ENCODE peak calls at places on chromosomes 6 and 20, in eight cellular contexts. D, W, I, Z, E, U, N and T are unnamed samples.

GRCh38 chr6:132135409-132135808 is 184.2 kb upstream of the CCN2 start:
- DNase-seq in D (no peak), W (no peak), I (no peak), Z (no peak), E (no peak), U (no peak), N (no peak), T (no peak)

GRCh38 chr6:127102299-127102698 is 16.2 kb upstream of the RSPO3 start:
- DNase-seq in D (peak; percentile 79), W (no peak), I (no peak), Z (no peak), E (no peak), U (no peak), N (no peak), T (peak; percentile 80)

GRCh38 chr6:4280721-4281120 is 145.3 kb upstream of the ECI2 start:
- DNase-seq in D (peak; percentile 88), W (no peak), I (no peak), Z (no peak), E (no peak), U (no peak), N (no peak), T (peak; percentile 94)

GRCh38 chr6:402901-403658 is 11.5 kb downstream of the IRF4 start:
- DNase-seq in D (no peak), W (no peak), I (no peak), Z (no peak), E (no peak), U (no peak), N (peak; percentile 39), T (no peak)

GRCh38 chr20:4967752-4968477 is 33.4 kb downstream of the SLC23A2 start:
- DNase-seq in D (no peak), W (no peak), I (no peak), Z (no peak), E (no peak), U (no peak), N (no peak), T (no peak)

GRCh38 chr6:6688283-6688682 is 99.8 kb downstream of the LY86 start:
- DNase-seq in D (no peak), W (no peak), I (no peak), Z (no peak), E (no peak), U (peak; percentile 60), N (no peak), T (no peak)

GRCh38 chr20:63127700-63128364 is 88.1 kb downstream of the YTHDF1 start:
- DNase-seq in D (no peak), W (peak; percentile 10), I (no peak), Z (no peak), E (no peak), U (no peak), N (no peak), T (no peak)

GRCh38 chr6:48111143-48111506 is at the start of gene PTCHD4:
- DNase-seq in D (peak; percentile 43), W (no peak), I (no peak), Z (no peak), E (no peak), U (peak; percentile 83), N (no peak), T (peak; percentile 26)

GRCh38 chr20:61105395-61105794 is 146.7 kb upstream of the CDH4 start:
- DNase-seq in D (no peak), W (no peak), I (no peak), Z (no peak), E (no peak), U (peak; percentile 36), N (no peak), T (no peak)

GRCh38 chr20:10788877-10789276 is 115.1 kb upstream of the JAG1 start:
- DNase-seq in D (no peak), W (no peak), I (no peak), Z (no peak), E (no peak), U (no peak), N (no peak), T (no peak)

GRCh38 chr6:157981395-157982296 is at the start of gene SYNJ2:
- DNase-seq in D (peak; percentile 91), W (peak; percentile 91), I (peak; percentile 78), Z (peak; percentile 70), E (peak; percentile 89), U (peak; percentile 84), N (peak; percentile 87), T (peak; percentile 92)

GRCh38 chr6:151325075-151326050 is 66.0 kb downstream of the ZBTB2 start:
- DNase-seq in D (peak; percentile 80), W (peak; percentile 75), I (no peak), Z (peak; percentile 15), E (peak; percentile 55), U (peak; percentile 85), N (no peak), T (peak; percentile 87)

GRCh38 chr6:40763001-40763400 is 175.8 kb upstream of the LRFN2 start:
- DNase-seq in D (no peak), W (no peak), I (no peak), Z (no peak), E (peak; percentile 44), U (no peak), N (no peak), T (no peak)

GRCh38 chr20:59154317-59155013 is 9.2 kb upstream of the ZNF831 start:
- DNase-seq in D (no peak), W (no peak), I (no peak), Z (no peak), E (no peak), U (no peak), N (no peak), T (no peak)

GRCh38 chr6:132648356-132648755 is 10.6 kb downstream of the TAAR1 start:
- DNase-seq in D (peak; percentile 11), W (no peak), I (no peak), Z (no peak), E (no peak), U (peak; percentile 80), N (no peak), T (peak; percentile 62)

GRCh38 chr6:99746261-99746895 is 139.7 kb downstream of the PRDM13 start:
- DNase-seq in D (peak; percentile 75), W (no peak), I (peak; percentile 31), Z (peak; percentile 66), E (peak; percentile 55), U (peak; percentile 87), N (peak; percentile 16), T (peak; percentile 76)